ENCODE peak calls at places on chromosomes 6 and 20, in ten cellular contexts. J is ovary, D is breast epithelium, W is adrenal gland, S is lower leg skin, T is suprapubic skin, C is endothelial cell of umbilical vein, F is GM12892, G is H1, O is transverse colon. U is an unnamed sample.

GRCh38 chr6:147141690-147142308 is 62.4 kb upstream of the STXBP5 start:
- DNase-seq in G (no peak), O (no peak), T (no peak), C (no peak), W (no peak), S (no peak), D (no peak), F (no peak), J (no peak), U (no peak)

GRCh38 chr6:129859524-129859923 is 1.6 kb downstream of the TMEM244 start:
- DNase-seq in F (no peak), W (peak), G (no peak), T (no peak), J (no peak), C (no peak), D (no peak), O (no peak), S (no peak), U (no peak)

GRCh38 chr6:2853766-2854393 is 12.2 kb upstream of the SERPINB1 start:
- DNase-seq in D (no peak), G (no peak), T (peak), F (no peak), O (peak), S (no peak), W (peak), J (no peak), C (peak), U (no peak)

GRCh38 chr6:149921361-149921760 is 1.6 kb downstream of the RAET1G start:
- DNase-seq in F (no peak), C (no peak), D (no peak), T (no peak), J (peak), S (peak), G (no peak), O (no peak), W (no peak), U (no peak)

GRCh38 chr6:151063339-151063738 is 176.4 kb upstream of the AKAP12 start:
- DNase-seq in T (no peak), G (no peak), F (no peak), J (no peak), O (no peak), D (no peak), S (no peak), C (peak), W (no peak), U (no peak)

GRCh38 chr6:15089569-15090144 is 156.2 kb upstream of the JARID2 start:
- DNase-seq in O (no peak), S (peak), C (no peak), J (no peak), W (no peak), T (peak), F (no peak), G (no peak), D (peak), U (no peak)

GRCh38 chr6:22036267-22036666 is 260.6 kb downstream of the PRL start:
- DNase-seq in O (no peak), J (no peak), W (no peak), G (peak), T (no peak), S (no peak), D (no peak), F (no peak), C (peak), U (no peak)

GRCh38 chr6:146169872-146170271 is 141.0 kb downstream of the GRM1 start:
- DNase-seq in D (no peak), C (no peak), J (no peak), G (no peak), W (no peak), F (no peak), O (no peak), T (no peak), S (no peak), U (no peak)

GRCh38 chr20:34514897-34515483 is 1.2 kb upstream of the DYNLRB1 start:
- DNase-seq in S (no peak), F (no peak), W (no peak), D (no peak), G (no peak), O (no peak), J (no peak), T (no peak), C (peak), U (no peak)

GRCh38 chr20:34516874-34517542 is 786 bp downstream of the DYNLRB1 start:
- DNase-seq in D (no peak), F (no peak), W (no peak), S (peak), T (no peak), J (no peak), C (no peak), O (peak), G (no peak), U (peak)

GRCh38 chr20:34515484-34516037 is 661 bp upstream of the DYNLRB1 start:
- DNase-seq in D (peak), S (peak), G (peak), T (no peak), C (no peak), W (peak), F (peak), J (peak), O (peak), U (peak)

GRCh38 chr20:34512955-34513419 is 3.2 kb upstream of the DYNLRB1 start:
- DNase-seq in G (no peak), S (no peak), F (no peak), W (no peak), J (no peak), D (no peak), T (no peak), O (no peak), C (no peak), U (no peak)

DNA sequence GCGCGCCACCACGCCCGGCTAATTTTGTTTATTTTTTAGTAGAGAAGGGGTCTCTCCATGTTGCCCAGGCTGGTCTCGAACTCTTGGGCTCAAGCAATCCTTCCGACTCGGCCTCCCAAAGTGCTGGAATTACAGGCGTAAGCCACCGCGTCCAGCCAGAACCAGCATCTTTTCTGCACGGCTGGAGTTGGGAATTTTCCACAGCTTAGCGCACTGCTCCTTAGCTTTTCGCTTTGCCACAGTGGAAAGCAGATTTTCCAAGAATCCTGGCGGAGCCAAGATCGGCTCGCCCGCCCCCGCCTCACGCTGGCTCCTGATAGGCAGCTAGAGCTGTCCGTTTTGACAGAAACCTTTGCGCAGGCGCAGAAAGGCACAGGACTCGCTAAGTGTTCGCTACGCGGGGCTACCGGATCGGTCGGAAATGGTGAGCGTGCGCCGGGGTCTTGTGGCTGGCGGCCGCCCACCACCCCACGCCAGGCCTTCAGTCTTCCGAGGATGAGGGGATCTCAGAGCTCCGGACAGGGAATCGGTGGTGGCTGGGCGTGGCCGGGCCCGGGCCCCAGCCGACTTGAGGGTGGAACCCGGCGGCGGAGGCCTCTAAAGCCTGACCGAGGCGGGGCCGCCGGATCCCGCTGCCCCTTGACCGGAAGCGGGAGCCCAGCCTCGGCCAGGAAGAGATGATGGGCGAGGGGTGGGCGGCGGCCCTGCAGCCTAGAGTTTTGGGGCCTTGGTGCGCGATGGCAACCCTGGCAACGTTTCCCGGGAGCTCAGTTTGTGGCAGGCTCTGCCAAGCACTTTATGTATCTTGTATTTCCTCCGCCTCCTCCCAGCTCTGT is at the start of gene DYNLRB1:
- DNase-seq in W (peak), D (peak), S (peak), J (peak), O (peak), T (peak), C (peak), G (peak), F (peak), U (peak)
- TF ChIP-seq POLR2A in W (peak), D (peak), S (no peak), J (peak), O (peak), T (peak), C (peak), G (peak), F (peak), U (peak)

GRCh38 chr20:58007947-58008346 is 220.5 kb downstream of the ANKRD60 start:
- DNase-seq in O (no peak), J (no peak), W (no peak), G (no peak), F (no peak), D (no peak), C (no peak), S (peak), T (no peak), U (no peak)
- TF ChIP-seq POLR2A in O (no peak), J (no peak), W (no peak), G (no peak), F (no peak), D (no peak), C (no peak), S (no peak), T (no peak), U (no peak)

DNA sequence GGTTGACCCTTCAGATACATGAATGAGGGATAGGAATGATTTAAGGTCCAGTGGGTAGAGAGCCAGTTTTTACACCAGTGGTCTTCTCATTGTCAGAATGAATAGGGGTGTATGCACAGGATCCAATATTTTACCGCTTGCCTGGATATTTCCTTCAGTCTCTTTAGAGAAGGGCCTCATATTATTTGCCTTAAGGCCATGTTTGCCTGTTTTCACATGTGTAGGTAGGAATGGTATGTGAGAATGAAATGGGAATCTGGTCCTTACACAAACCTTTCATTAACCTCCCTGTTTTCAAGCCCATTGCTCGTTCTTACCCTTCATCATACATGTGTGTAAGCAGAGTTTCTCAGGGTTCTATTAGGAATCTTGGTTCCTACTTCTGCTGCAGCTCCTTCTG is 62.4 kb downstream of the LIN28B start:
- DNase-seq in G (no peak), D (no peak), C (no peak), W (no peak), O (no peak), T (no peak), J (no peak), F (no peak), S (no peak), U (no peak)
- TF ChIP-seq POLR2A in G (no peak), D (no peak), C (no peak), W (no peak), O (no peak), T (no peak), J (no peak), F (no peak), S (no peak), U (no peak)

DNA sequence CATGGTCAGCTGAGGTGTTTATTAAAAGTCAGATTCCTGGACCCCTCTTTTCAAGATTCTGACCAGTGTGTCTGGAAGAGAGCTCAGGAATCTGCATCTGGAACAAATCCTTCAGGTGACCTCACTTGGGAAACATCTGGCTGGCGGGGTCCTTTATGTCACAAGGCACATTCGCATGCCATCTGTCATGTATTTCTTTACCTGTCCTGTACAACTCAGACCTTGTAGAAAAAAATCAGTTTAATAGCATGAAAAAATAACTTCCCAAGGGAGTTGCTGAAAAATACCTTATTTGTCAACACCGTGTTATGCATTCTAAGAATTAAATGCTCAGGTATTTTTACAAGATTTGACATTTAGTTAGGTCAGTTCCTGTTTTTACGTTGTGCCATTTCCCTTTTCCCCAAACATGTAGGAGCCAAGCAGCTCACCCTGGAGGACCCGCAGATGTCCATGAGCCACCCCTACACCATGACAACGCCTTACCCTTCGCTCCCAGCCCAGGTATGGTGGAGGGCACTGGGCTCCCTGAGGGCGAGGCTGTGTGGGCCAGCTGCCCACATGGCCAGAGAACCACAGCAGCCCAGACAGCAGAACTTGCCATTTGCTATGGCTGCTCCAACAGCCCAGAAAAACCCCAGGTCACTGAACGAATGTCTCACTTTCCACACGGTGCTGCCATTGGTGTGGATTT is 4.0 kb downstream of the IRF4 start:
- DNase-seq in C (no peak), G (no peak), T (no peak), W (no peak), D (no peak), F (no peak), O (no peak), S (no peak), J (no peak), U (no peak)
- TF ChIP-seq POLR2A in C (no peak), G (no peak), T (no peak), W (no peak), D (no peak), F (peak), O (no peak), S (no peak), J (no peak), U (peak)

GRCh38 chr20:3213226-3213625 is 3.9 kb downstream of the ITPA start:
- DNase-seq in J (no peak), C (no peak), G (no peak), S (no peak), T (no peak), O (no peak), D (no peak), F (no peak), W (no peak), U (no peak)

GRCh38 chr20:3204124-3204794 is at the start of gene DDRGK1:
- DNase-seq in C (peak), F (peak), S (peak), W (peak), J (peak), D (peak), T (peak), G (no peak), O (peak), U (peak)

GRCh38 chr20:3210346-3210745 is 1.0 kb downstream of the ITPA start:
- DNase-seq in F (no peak), S (no peak), O (no peak), T (no peak), G (no peak), C (no peak), W (no peak), D (no peak), J (no peak), U (no peak)

GRCh38 chr20:3209946-3210317 is 634 bp downstream of the ITPA start:
- DNase-seq in O (no peak), C (peak), W (no peak), T (no peak), G (no peak), S (no peak), F (no peak), D (no peak), J (no peak), U (no peak)

DNA sequence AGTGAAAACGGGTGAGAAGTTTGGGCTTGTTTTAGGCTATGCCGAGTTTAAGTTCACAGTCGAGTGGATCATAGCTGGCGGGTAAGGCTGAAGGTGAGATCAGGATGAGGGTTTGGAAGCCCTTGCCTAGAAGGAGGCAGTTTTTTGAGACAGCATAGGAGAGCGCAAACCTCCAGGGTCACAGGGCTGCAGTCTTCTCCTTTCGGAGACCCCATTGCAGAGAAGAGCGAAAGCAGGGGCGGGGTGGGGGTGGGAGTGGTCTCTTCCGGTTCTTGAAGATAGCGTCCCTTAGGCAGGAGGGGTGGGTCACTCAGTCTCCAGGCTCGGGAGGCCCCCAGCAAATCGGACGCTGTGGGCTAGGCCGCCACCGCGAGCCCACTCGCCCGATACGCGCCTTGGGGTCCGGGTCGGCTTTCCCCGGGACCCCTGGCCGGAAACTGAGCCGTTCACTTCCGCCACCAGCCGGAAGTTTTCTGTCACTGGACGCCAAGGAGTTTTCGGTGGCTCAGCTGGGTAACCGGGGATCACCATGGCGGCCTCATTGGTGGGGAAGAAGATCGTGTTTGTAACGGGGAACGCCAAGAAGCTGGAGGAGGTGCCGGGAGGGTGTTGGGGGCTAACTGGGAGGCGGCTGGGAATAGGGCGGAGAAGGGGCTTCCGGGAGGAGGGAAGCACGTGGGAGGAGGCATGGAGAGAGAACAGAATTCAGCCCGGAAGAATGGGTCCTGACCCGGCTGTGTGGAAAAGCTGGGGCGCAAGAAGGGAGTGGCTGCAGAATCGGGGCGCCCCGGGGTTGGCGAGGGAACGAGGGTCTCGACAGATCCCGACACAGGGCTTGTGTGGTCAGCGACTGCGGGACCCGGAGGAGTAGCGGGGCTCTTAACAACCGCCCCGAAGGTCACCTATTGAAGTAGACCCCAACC is at the start of gene ITPA:
- DNase-seq in O (peak), J (peak), S (peak), F (peak), D (no peak), G (no peak), W (peak), C (peak), T (peak), U (peak)
- TF ChIP-seq POLR2A in O (peak), J (no peak), S (no peak), F (peak), D (no peak), G (peak), W (no peak), C (peak), T (no peak), U (peak)

GRCh38 chr20:1330075-1330830 is 1.3 kb upstream of the SDCBP2 start:
- DNase-seq in G (no peak), O (peak), J (no peak), F (no peak), S (peak), T (peak), D (no peak), W (peak), C (no peak), U (no peak)
- TF ChIP-seq POLR2A in G (no peak), O (peak), J (no peak), F (no peak), S (no peak), T (no peak), D (no peak), W (peak), C (no peak), U (no peak)

DNA sequence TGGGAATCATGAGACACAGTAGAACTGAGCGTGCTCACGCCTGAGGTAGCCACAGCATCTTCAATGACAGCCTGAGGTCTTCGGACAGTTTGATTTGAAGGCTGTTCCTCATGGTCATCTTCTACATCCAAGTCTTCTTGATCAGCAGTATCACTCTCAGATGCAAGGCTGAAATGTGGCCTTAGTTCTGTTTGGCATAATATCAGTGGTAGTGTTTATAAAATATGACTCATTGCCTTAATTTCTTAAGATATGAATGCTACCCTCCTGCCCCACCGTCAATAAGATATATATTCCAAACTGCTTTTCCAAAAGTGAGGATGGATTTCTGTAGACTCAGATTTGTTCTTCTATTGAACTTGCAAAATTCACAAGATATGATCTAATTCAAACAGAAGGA is 17.5 kb upstream of the MAP7 start:
- DNase-seq in C (peak), D (no peak), O (no peak), T (no peak), S (no peak), G (no peak), F (no peak), J (no peak), W (no peak), U (no peak)
- TF ChIP-seq POLR2A in C (no peak), D (no peak), O (no peak), T (no peak), S (no peak), G (no peak), F (no peak), J (no peak), W (no peak), U (no peak)

GRCh38 chr6:143993965-143994646 is 14.0 kb downstream of the PLAGL1 start:
- DNase-seq in J (no peak), G (no peak), T (no peak), D (no peak), O (no peak), C (no peak), W (no peak), S (no peak), F (no peak), U (no peak)
- TF ChIP-seq POLR2A in J (no peak), G (no peak), T (no peak), D (no peak), O (no peak), C (no peak), W (no peak), S (no peak), F (no peak), U (no peak)

DNA sequence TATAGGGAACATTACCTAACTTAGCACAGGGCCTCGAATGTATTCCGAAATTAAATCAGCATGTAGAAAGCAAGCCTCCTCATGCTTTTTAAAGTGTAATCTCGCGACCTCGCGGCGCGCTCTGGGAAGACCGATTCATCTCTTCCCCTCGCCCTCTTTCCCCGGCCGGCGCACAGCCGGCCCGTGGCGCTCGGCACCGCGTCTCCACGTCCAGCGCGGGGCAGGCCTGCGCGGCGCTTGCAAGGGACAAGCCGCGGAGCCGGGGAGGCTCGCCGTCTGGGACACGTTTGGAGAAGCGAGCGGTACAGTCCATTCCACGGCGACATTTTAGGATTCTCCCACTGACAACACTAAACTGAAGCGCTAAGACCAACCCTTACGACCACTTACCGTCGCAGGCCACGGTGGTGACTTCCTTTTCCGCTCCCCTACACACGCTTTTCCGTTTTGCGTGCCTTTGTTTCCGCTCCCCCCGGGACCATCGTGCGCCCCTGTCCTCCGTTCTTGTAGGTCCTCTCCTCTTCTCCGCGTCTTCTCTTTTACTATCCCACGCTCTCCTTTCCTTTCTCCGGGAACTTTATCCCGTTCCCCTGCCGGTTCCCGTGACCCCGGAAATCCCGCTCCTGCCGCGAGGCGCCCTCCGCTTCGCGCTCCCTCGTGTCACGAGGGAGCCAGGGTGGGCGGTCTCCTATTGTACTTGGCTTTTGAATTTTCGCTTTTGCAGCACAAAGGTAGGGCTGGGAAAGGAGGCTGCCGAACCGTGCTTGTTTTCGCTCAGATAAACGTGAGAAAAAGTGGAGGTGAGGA is at the start of gene ECHDC1:
- DNase-seq in F (peak), G (no peak), O (peak), J (peak), D (peak), W (peak), C (peak), S (peak), T (peak), U (peak)
- TF ChIP-seq POLR2A in F (peak), G (peak), O (peak), J (no peak), D (no peak), W (peak), C (peak), S (no peak), T (no peak), U (peak)

U was measured in GM12891.